ENCODE peak calls at places on chromosome 1, in four cellular contexts. G, M, E and B are unnamed samples.

GRCh38 chr1:13892671-13893325 is 192.8 kb downstream of the PRDM2 start:
- DNase-seq in G (no peak), M (peak; percentile 13), E (no peak), B (peak; percentile 23)

GRCh38 chr1:3550511-3551289 is 60.6 kb downstream of the MEGF6 start:
- DNase-seq in G (no peak), M (no peak), E (peak; percentile 28), B (no peak)

GRCh38 chr1:89904219-89904980 is 83.6 kb downstream of the LRRC8D start:
- DNase-seq in G (no peak), M (no peak), E (no peak), B (no peak)

GRCh38 chr1:108817016-108817415 is 39.9 kb downstream of the AKNAD1 start:
- DNase-seq in G (no peak), M (no peak), E (no peak), B (peak; percentile 33)

GRCh38 chr1:209862598-209863498 is 35.1 kb downstream of the UTP25 start:
- DNase-seq in G (no peak), M (no peak), E (no peak), B (no peak)

GRCh38 chr1:181043025-181043880 is 9.5 kb downstream of the MR1 start:
- DNase-seq in G (no peak), M (no peak), E (no peak), B (peak; percentile 62)

GRCh38 chr1:228430243-228430642 is 13.6 kb upstream of the TRIM17 start:
- DNase-seq in G (no peak), M (no peak), E (no peak), B (no peak)

GRCh38 chr1:93625582-93626327 is 55.9 kb downstream of the BCAR3 start:
- DNase-seq in G (no peak), M (no peak), E (no peak), B (no peak)

GRCh38 chr1:19363526-19364152 is 51.5 kb downstream of the SLC66A1 start:
- DNase-seq in G (no peak), M (no peak), E (no peak), B (no peak)

GRCh38 chr1:232979596-232979995 is 29.2 kb downstream of the NTPCR start:
- DNase-seq in G (no peak), M (no peak), E (no peak), B (no peak)

GRCh38 chr1:47582891-47583608 is 145.2 kb downstream of the FOXD2 start:
- DNase-seq in G (no peak), M (no peak), E (no peak), B (no peak)

GRCh38 chr1:227432981-227433380 is 114.7 kb upstream of the CDC42BPA start:
- DNase-seq in G (no peak), M (no peak), E (no peak), B (no peak)

GRCh38 chr1:209587778-209588177 is 4.3 kb downstream of the CAMK1G start:
- DNase-seq in G (no peak), M (no peak), E (no peak), B (no peak)

GRCh38 chr1:57252597-57253306 is 171.1 kb downstream of the DAB1 start:
- DNase-seq in G (no peak), M (no peak), E (no peak), B (no peak)

GRCh38 chr1:246492611-246493245 is 14.4 kb downstream of the SMYD3 start:
- DNase-seq in G (peak; percentile 39), M (no peak), E (peak; percentile 70), B (peak; percentile 64)

GRCh38 chr1:159444507-159444906 is 5.0 kb downstream of the OR10J1 start:
- DNase-seq in G (no peak), M (no peak), E (no peak), B (no peak)

GRCh38 chr1:101200513-101200912 is 36.3 kb upstream of the S1PR1 start:
- DNase-seq in G (no peak), M (no peak), E (no peak), B (no peak)

GRCh38 chr1:227486559-227486958 is 76.8 kb upstream of the ZNF678 start:
- DNase-seq in G (no peak), M (no peak), E (no peak), B (no peak)

GRCh38 chr1:14947421-14947820 is 206.1 kb upstream of the TMEM51 start:
- DNase-seq in G (no peak), M (no peak), E (no peak), B (no peak)
- TF ChIP-seq POLR2AphosphoS5 in G (no peak), M (no peak), E (no peak), B (no peak)

DNA sequence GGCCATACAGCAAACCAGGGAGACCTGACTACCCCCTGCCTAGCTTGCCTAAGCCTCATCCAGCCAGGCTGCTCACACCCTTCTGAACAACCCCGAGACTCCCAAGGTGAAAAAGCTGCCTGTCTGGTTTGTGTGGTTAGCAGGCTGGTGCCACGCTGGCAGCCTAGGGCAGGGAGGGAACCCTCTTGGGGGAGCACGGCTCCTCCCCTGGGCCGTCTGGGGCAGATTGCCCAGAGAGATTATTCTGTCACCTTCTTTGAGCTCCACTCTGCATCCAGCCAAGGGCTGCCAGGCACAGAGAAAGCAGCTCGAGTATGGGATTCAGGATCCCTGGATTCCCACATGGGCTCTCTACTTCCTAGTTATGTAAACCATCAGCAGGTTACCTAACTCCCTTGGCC is 27.5 kb upstream of the TCEA3 start:
- DNase-seq in G (no peak), M (no peak), E (peak; percentile 96), B (peak; percentile 91)
- TF ChIP-seq POLR2AphosphoS5 in G (no peak), M (no peak), E (peak; percentile 88), B (peak; percentile 64)

GRCh38 chr1:1817262-1817661 is 39.0 kb upstream of the NADK start:
- DNase-seq in G (no peak), M (no peak), E (no peak), B (no peak)

GRCh38 chr1:1819762-1820161 is 41.5 kb upstream of the NADK start:
- DNase-seq in G (no peak), M (no peak), E (no peak), B (no peak)

DNA sequence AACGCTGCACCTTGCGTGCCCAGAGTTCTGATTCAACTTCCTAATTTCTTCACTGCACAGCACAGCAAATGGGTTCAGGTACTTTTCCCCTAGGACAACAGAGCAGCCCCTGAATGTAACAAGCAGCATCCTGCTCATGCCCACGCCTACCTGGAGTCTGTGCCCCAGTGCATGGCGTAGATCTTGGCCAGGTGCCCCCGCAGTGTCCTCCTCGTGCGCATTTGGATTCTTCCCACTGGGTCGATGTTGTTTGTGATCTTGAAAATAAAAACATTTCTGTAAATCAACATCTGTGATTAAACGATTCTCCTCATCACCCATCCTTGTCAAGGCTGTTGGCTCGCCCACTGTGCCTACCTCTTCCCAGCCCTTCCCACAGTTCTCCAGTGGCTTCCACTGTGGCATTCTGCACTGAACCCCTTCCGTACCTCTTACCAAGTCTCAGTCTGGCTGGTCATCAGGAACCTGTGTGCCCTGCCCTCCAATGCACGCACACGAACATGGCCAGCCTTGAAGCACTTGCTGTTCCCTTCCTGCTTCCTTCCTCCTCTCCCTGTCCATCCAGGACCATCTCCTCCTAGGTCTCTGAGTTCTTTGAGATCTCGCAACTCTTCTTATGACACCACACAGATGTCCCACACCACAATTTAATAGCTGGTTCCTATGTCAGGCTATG is 37.5 kb upstream of the NADK start:
- DNase-seq in G (no peak), M (no peak), E (no peak), B (no peak)
- TF ChIP-seq POLR2AphosphoS5 in G (peak; percentile 37), M (no peak), E (no peak), B (no peak)

GRCh38 chr1:225653463-225654276 is 747 bp upstream of the ENAH start:
- DNase-seq in G (no peak), M (no peak), E (peak; percentile 64), B (peak; percentile 72)
- TF ChIP-seq POLR2AphosphoS5 in G (peak; percentile 26), M (no peak), E (peak; percentile 76), B (peak; percentile 30)

DNA sequence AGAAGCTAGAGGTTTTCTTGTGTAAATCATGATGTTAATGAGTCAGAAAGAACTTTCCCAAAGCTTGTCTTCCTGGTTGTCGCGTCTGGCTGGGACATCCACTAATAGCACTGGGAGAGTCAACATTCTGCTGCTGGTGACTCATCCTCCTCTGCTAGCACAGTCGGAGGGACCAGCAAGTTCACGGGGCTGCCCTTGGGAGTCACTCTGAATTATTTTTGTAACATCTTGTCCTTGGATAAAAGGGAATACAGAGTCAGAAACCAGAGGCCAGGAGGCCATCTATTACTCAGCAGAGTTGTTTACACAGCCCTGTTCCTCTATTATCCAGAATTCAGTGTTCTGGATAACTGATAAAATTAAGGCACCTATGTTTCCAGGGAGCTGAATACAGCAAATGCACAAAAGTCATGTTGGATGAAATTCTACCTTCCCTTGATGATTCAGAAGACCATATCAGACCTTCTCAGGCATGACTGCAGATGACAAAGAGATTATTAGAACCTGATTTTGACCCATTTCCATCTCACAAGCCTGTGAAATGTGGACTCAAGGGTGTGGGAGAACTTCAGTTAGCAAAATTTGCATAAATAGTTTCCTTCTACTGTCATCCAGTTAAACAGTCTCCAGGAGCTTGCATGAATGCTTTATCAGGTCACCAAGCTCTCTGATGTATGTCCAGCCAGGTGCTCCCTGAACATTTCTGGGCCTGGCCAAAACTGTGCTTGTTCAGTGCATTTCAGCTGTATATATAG is 68.1 kb downstream of the JAK1 start:
- DNase-seq in G (peak; percentile 92), M (no peak), E (peak; percentile 75), B (peak; percentile 82)
- TF ChIP-seq POLR2AphosphoS5 in G (peak; percentile 31), M (no peak), E (peak; percentile 71), B (peak; percentile 47)

GRCh38 chr1:150576794-150577556 is 2.4 kb downstream of the MCL1 start:
- DNase-seq in G (no peak), M (no peak), E (no peak), B (no peak)
- TF ChIP-seq POLR2AphosphoS5 in G (peak; percentile 10), M (no peak), E (peak; percentile 12), B (peak; percentile 70)

GRCh38 chr1:158285756-158286241 is 3.9 kb upstream of the CD1C start:
- DNase-seq in G (no peak), M (no peak), E (peak; percentile 32), B (peak; percentile 35)
- TF ChIP-seq POLR2AphosphoS5 in G (no peak), M (peak; percentile 16), E (no peak), B (no peak)